ENCODE peak calls at places on chromosomes 13 and 19, in seven cellular contexts. G is heart right ventricle; P is WTC11; D is lower lobe of right lung; K is CD8-positive, alpha-beta T cell; V is uterus; W is type B pancreatic cell. Q is an unnamed sample.

GRCh38 chr19:18284710-18285430 is 3.4 kb upstream of the JUND start:
- DNase-seq in V (no peak), D (no peak), G (no peak), W (no peak), P (no peak), K (no peak), Q (no peak)

GRCh38 chr13:40787062-40787461 is 2.3 kb upstream of the SLC25A15 start:
- DNase-seq in D (no peak), W (no peak), K (no peak), V (no peak), P (no peak), G (no peak), Q (no peak)

GRCh38 chr19:45123440-45123850 is 30.5 kb downstream of the PPP1R37 start:
- DNase-seq in V (no peak), G (no peak), D (no peak), P (no peak), K (no peak), W (no peak), Q (no peak)

GRCh38 chr19:47697863-47698609 is 15.2 kb upstream of the EHD2 start:
- DNase-seq in K (peak), G (peak), W (no peak), P (peak), D (peak), V (peak), Q (no peak)

GRCh38 chr19:45097776-45098520 is 5.0 kb downstream of the PPP1R37 start:
- DNase-seq in W (no peak), D (no peak), K (no peak), P (no peak), V (peak), G (peak), Q (no peak)

GRCh38 chr19:16335226-16335625 is 10.6 kb downstream of the KLF2 start:
- DNase-seq in W (no peak), G (no peak), K (no peak), D (no peak), V (no peak), P (no peak), Q (no peak)

GRCh38 chr19:58356971-58357797 is 3.9 kb upstream of the A1BG start:
- DNase-seq in D (peak), K (no peak), W (no peak), P (no peak), V (no peak), G (no peak), Q (no peak)

GRCh38 chr19:55279376-55279772 is 536 bp downstream of the HSPBP1 start:
- DNase-seq in V (no peak), P (no peak), K (no peak), D (no peak), G (no peak), W (no peak), Q (no peak)

GRCh38 chr19:28971011-28971410 is 241.9 kb downstream of the UQCRFS1 start:
- DNase-seq in V (no peak), G (no peak), P (no peak), D (no peak), W (no peak), K (no peak), Q (no peak)

GRCh38 chr13:75935805-75936204 is 299.7 kb downstream of the LMO7 start:
- DNase-seq in W (no peak), G (no peak), P (no peak), V (no peak), K (no peak), D (no peak), Q (no peak)

GRCh38 chr13:75929074-75929473 is 292.9 kb downstream of the LMO7 start:
- DNase-seq in D (no peak), V (no peak), K (no peak), G (no peak), W (no peak), P (no peak), Q (no peak)

GRCh38 chr13:75927183-75927582 is 291.1 kb downstream of the LMO7 start:
- DNase-seq in W (no peak), D (no peak), P (no peak), V (no peak), K (no peak), G (no peak), Q (no peak)

GRCh38 chr13:75934889-75935288 is 298.8 kb downstream of the LMO7 start:
- DNase-seq in D (no peak), K (no peak), V (no peak), G (no peak), P (no peak), W (no peak), Q (no peak)

GRCh38 chr13:75931116-75931515 is 295.0 kb downstream of the LMO7 start:
- DNase-seq in D (no peak), K (no peak), G (no peak), W (no peak), V (no peak), P (no peak), Q (no peak)
- TF ChIP-seq CTCF in D (no peak), K (no peak), G (no peak), W (no peak), V (no peak), P (no peak), Q (no peak)

DNA sequence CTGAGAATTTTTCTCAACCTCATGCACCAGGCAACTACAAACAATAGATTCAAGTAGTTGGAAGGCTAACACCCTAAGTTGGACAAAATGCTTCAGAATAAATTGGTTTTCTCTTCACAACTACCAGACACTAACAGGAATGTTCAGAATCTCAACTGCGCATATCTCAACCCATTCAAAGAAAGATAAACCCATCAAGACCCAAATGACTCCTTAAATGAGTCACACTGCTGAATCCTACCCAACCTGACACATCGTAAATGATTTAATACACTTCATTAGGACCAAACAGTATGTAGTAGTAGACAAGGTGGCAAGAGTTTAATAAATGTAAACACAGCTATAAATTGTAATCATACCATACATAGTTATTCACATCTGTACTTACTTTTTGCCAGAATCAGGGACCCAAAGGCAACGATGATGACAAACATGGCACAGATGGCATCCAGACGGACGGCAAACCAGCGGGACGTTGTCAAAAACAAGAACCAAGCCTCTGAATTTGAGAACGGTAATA is 227.4 kb downstream of the ABCC4 start:
- DNase-seq in P (no peak), G (no peak), K (no peak), V (no peak), W (no peak), D (no peak), Q (no peak)
- TF ChIP-seq CTCF in P (no peak), G (no peak), K (no peak), V (no peak), W (no peak), D (no peak), Q (no peak)

DNA sequence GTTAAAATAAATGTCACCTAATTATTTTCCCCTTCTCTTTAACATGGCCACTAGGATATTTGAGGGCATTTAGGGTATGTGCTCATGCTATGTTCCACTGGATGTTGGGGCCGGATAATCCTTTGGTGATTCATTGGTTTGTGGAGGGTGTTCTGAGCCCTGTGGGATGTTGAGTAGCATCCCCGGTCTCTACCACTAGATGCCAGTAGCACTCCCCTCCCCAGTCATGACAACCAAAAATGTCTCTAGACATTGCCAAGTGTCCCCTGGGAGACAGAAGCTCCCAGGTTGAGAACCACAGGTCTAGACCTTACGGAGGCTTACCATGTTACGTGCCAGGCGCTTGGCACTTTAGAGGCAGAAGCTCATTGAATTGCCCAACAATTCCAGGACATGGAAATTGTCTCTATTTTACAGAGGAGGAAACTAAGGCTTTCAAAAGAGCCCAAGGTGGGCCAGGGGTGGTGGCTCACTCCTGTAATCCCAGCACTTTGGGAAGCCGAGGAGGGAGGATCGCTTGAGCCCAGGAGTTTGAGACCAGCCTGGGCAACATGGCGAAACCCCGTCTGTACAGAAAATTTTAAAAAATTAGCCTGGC is 14.1 kb downstream of the SHANK1 start:
- DNase-seq in V (no peak), P (peak), W (no peak), G (no peak), D (no peak), K (peak), Q (no peak)
- TF ChIP-seq CTCF in V (peak), P (peak), W (peak), G (peak), D (peak), K (peak), Q (peak)

DNA sequence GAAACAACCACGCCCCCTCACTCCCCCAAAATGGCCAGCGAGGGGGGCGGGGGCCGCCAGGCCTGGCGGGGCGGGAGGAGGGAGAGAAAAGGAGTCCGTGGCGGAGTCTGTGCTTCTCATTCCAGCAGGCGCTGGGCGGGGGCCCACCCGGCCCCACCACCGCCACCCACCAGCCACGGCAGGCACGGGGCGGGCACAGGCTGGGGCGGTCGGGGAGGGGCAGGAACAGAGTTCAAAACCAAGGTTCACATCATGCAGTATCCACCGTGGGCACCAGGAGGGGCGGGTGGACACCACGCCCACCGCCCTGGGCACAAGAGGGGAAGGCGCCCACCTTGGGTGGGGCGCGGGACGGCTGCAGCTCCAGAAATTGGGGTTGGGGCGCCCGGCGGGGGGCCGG is 12.8 kb downstream of the DPF1 start:
- DNase-seq in G (no peak), K (no peak), V (no peak), W (no peak), D (no peak), P (peak), Q (no peak)
- TF ChIP-seq CTCF in G (no peak), K (peak), V (no peak), W (peak), D (no peak), P (no peak), Q (no peak)